ENCODE peak calls at places on chromosomes 5 and 9, in five cellular contexts. I, Q, V, G and W are unnamed samples.

GRCh38 chr9:18692240-18692639 is 218.3 kb downstream of the ADAMTSL1 start:
- DNase-seq in I (no peak), Q (no peak), V (no peak), G (no peak), W (no peak)

GRCh38 chr5:67746103-67746502 is 469.5 kb upstream of the PIK3R1 start:
- DNase-seq in I (no peak), Q (no peak), V (no peak), G (no peak), W (no peak)

GRCh38 chr5:164326219-164326618 is 820.8 kb downstream of the MAT2B start:
- DNase-seq in I (no peak), Q (no peak), V (no peak), G (no peak), W (no peak)

GRCh38 chr5:169273881-169274280 is 27.1 kb downstream of the SLIT3 start:
- DNase-seq in I (no peak), Q (no peak), V (no peak), G (no peak), W (no peak)

GRCh38 chr5:154646841-154647759 is 108.1 kb upstream of the LARP1 start:
- DNase-seq in I (peak; percentile 9), Q (peak; percentile 42), V (no peak), G (no peak), W (no peak)

GRCh38 chr9:79185866-79186265 is 385.9 kb upstream of the TLE4 start:
- DNase-seq in I (no peak), Q (no peak), V (no peak), G (no peak), W (no peak)

GRCh38 chr9:87713990-87714335 is 12.0 kb upstream of the CTSL start:
- DNase-seq in I (no peak), Q (no peak), V (no peak), G (no peak), W (no peak)

GRCh38 chr5:94268226-94268625 is 350.2 kb downstream of the KIAA0825 start:
- DNase-seq in I (no peak), Q (no peak), V (no peak), G (no peak), W (no peak)

GRCh38 chr9:98709968-98710965 is 1.5 kb upstream of the GABBR2 start:
- DNase-seq in I (no peak), Q (no peak), V (no peak), G (peak; percentile 33), W (no peak)

GRCh38 chr5:9898319-9898718 is 268.2 kb upstream of the TAS2R1 start:
- DNase-seq in I (no peak), Q (no peak), V (no peak), G (peak; percentile 23), W (no peak)

GRCh38 chr9:121222524-121223171 is 21.0 kb upstream of the RAB14 start:
- DNase-seq in I (no peak), Q (peak; percentile 49), V (peak; percentile 40), G (no peak), W (no peak)

GRCh38 chr9:124660341-124660801 is 110.7 kb downstream of the NR6A1 start:
- DNase-seq in I (no peak), Q (peak; percentile 55), V (peak; percentile 14), G (peak; percentile 75), W (peak; percentile 52)